ENCODE peak calls at places on chromosomes 12 and 14, in four cellular contexts. One of them, this sample, is unnamed.
A peak's percentile ranks its signal among the peaks of the same experiment; 100 is the strongest.

GRCh38 chr12:48075833-48076232 is 30.0 kb downstream of the SENP1 start:
- DNase-seq in H9: no peak
- DNase-seq in tibial artery: no peak
- DNase-seq in lower lobe of right lung: no peak
- DNase-seq in this sample: no peak

GRCh38 chr12:116319851-116320621 is 42.5 kb upstream of the MED13L start:
- DNase-seq in tibial artery: peak; percentile 88
- DNase-seq in lower lobe of right lung: no peak
- DNase-seq in H9: no peak
- DNase-seq in this sample: peak; percentile 81

GRCh38 chr14:76272349-76272748 is 103.6 kb upstream of the ESRRB start:
- DNase-seq in tibial artery: no peak
- DNase-seq in H9: no peak
- DNase-seq in lower lobe of right lung: no peak
- DNase-seq in this sample: no peak

GRCh38 chr14:68089146-68089715 is 269.7 kb downstream of the RAD51B start:
- DNase-seq in tibial artery: no peak
- DNase-seq in lower lobe of right lung: no peak
- DNase-seq in H9: no peak
- DNase-seq in this sample: no peak

GRCh38 chr14:104579507-104579906 is at the start of gene C14orf180:
- DNase-seq in H9: no peak
- DNase-seq in tibial artery: peak; percentile 73
- DNase-seq in lower lobe of right lung: no peak
- DNase-seq in this sample: no peak

GRCh38 chr14:105884808-105885281 is 358.5 kb downstream of the TMEM121 start:
- DNase-seq in H9: no peak
- DNase-seq in tibial artery: peak; percentile 38
- DNase-seq in lower lobe of right lung: peak; percentile 11
- DNase-seq in this sample: peak; percentile 1

GRCh38 chr12:6089041-6089823 is 35.2 kb downstream of the VWF start:
- DNase-seq in tibial artery: peak; percentile 23
- DNase-seq in lower lobe of right lung: no peak
- DNase-seq in H9: peak; percentile 71
- DNase-seq in this sample: no peak

GRCh38 chr14:95360828-95361227 is 41.1 kb upstream of the CLMN start:
- DNase-seq in lower lobe of right lung: no peak
- DNase-seq in tibial artery: no peak
- DNase-seq in H9: peak; percentile 55
- DNase-seq in this sample: no peak

GRCh38 chr14:76918751-76919421 is 92.7 kb downstream of the LRRC74A start:
- DNase-seq in H9: peak; percentile 78
- DNase-seq in lower lobe of right lung: peak; percentile 94
- DNase-seq in tibial artery: peak; percentile 100
- DNase-seq in this sample: peak; percentile 98

GRCh38 chr12:104610513-104611235 is 153.9 kb downstream of the CHST11 start:
- DNase-seq in H9: no peak
- DNase-seq in lower lobe of right lung: no peak
- DNase-seq in tibial artery: no peak
- DNase-seq in this sample: no peak

GRCh38 chr12:51531982-51532497 is 59.0 kb upstream of the SCN8A start:
- DNase-seq in tibial artery: peak; percentile 80
- DNase-seq in lower lobe of right lung: peak; percentile 72
- DNase-seq in H9: peak; percentile 95
- DNase-seq in this sample: peak; percentile 44

GRCh38 chr12:6336079-6336858 is 5.6 kb downstream of the TNFRSF1A start:
- DNase-seq in H9: peak; percentile 99
- DNase-seq in tibial artery: peak; percentile 97
- DNase-seq in lower lobe of right lung: peak; percentile 96
- DNase-seq in this sample: peak; percentile 96

GRCh38 chr14:74608959-74609611 is 3.0 kb downstream of the LTBP2 start:
- DNase-seq in tibial artery: peak; percentile 92
- DNase-seq in H9: peak; percentile 83
- DNase-seq in lower lobe of right lung: peak; percentile 83
- DNase-seq in this sample: peak; percentile 86

DNA sequence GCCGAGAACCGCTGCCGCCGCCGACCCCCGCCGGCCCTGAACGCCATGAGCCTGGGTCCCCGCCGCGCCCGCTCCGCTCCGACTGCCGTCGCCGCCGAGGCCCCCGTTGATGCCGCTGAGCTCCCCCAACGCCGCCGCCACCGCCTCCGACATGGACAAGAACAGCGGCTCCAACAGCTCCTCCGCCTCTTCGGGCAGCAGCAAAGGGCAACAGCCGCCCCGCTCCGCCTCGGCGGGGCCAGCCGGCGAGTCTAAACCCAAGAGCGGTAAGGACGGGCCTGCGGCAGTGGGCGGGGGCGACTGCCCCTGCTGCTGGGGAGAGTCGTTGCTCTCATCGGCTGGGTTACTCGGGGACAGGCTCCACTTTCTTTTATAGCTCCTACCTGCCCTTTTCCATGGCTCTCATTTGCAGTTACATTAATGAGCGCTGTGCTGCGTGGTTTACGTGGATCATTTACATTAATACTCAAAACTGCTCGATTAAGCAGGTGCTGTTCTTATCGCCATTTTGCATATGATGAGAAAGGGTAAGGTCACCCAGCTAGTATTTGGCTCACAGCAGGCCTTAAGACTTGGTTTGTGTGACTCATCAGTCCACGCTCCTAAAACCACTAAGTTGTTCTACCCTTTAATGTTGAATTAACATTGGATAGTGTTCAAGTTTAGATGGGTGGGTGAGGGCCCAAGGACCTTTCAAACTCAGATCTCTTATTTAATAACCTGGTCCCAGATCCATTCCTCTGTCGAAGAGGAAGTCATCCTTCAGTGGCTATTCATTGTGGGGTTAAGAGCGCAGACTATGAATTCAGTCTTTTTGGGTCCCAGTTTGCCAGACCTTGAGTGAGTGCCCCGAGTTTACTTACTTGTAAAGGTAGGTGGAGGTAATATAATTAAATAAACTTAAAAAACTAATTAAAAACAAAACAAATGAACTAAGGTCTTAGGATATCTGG is 823 bp downstream of the RNF10 start:
- DNase-seq in H9: peak; percentile 58
- DNase-seq in lower lobe of right lung: peak; percentile 60
- DNase-seq in tibial artery: peak; percentile 73
- DNase-seq in this sample: peak; percentile 23
- TF ChIP-seq CTCF in H9: peak; percentile 20
- TF ChIP-seq CTCF in lower lobe of right lung: no peak
- TF ChIP-seq CTCF in tibial artery: no peak
- TF ChIP-seq CTCF in this sample: no peak

DNA sequence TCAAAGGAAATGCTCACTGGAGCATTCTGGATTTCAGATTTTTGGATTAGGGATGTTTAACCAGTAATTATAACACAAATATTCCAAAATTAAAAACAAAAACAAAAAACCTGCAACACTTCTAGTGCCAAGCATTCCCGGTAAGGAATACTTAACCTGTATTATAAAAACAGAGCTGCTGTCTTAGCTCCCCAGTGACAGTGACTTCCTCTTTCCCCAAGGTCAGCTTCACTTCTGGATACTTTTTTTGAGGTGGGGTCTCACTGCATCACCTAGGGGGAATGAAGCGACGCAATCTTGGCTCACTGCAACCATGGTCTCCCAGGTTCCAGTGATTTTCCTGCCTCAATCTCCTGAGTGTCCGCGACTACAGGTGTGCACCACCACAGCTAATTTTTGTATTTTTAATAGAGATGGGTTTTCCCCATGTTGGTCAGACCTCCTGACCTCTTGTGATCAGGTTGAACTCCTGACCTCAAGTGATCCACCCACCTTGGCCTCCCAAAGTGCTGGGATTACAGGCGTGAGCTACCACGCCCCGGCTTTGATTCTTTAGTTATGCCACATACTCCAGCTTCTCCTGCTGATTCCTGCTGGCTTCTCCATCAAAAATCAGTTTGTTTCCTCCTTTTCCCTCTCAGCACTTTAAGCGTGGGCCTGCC is 15.9 kb downstream of the PPP1CC start:
- DNase-seq in H9: no peak
- DNase-seq in lower lobe of right lung: no peak
- DNase-seq in tibial artery: no peak
- DNase-seq in this sample: no peak
- H3K27ac ChIP-seq in H9: no peak overlapping the region
- H3K27ac ChIP-seq in lower lobe of right lung: no peak overlapping the region
- H3K27ac ChIP-seq in tibial artery: no peak overlapping the region
- H3K27ac ChIP-seq in this sample: no peak overlapping the region

DNA sequence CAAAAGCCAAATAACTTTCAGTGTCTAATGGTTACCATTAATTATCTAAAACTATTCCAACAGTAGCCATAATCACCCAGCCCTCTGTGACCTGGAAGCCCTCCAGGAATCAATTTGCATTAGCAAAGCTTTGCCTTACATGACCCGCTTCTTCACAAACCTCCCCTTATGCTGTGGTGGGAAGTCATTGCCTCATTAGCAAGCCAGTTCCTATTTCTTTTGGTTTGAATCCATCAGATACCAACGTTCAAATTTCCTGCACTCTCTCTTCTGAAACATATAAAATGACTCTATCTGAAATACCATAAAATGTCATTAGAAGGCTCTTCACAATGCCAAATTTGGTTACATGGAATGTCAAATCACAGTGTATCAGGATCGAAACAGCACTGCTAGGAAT is 268.3 kb upstream of the PRKD1 start:
- DNase-seq in tibial artery: no peak
- DNase-seq in H9: no peak
- DNase-seq in lower lobe of right lung: no peak
- DNase-seq in this sample: no peak
- H3K9me3 ChIP-seq in tibial artery: no peaks in the 10 kb centered on the region
- H3K9me3 ChIP-seq in H9: no peaks in the 10 kb centered on the region
- H3K9me3 ChIP-seq in lower lobe of right lung: no peaks in the 10 kb centered on the region
- H3K9me3 ChIP-seq in this sample: no peaks in the 10 kb centered on the region

GRCh38 chr12:66861157-66861750 is 182.4 kb upstream of the GRIP1 start:
- DNase-seq in lower lobe of right lung: peak; percentile 53
- DNase-seq in tibial artery: peak; percentile 62
- DNase-seq in H9: peak; percentile 47
- DNase-seq in this sample: peak; percentile 16
- TF ChIP-seq CTCF in lower lobe of right lung: peak; percentile 89
- TF ChIP-seq CTCF in tibial artery: peak; percentile 79
- TF ChIP-seq CTCF in H9: peak; percentile 92
- TF ChIP-seq CTCF in this sample: peak; percentile 72

GRCh38 chr12:11555195-11555594 is 94.3 kb upstream of the ETV6 start:
- DNase-seq in tibial artery: no peak
- DNase-seq in lower lobe of right lung: no peak
- DNase-seq in H9: no peak
- DNase-seq in this sample: no peak

GRCh38 chr12:11561416-11561815 is 88.1 kb upstream of the ETV6 start:
- DNase-seq in H9: no peak
- DNase-seq in lower lobe of right lung: no peak
- DNase-seq in tibial artery: no peak
- DNase-seq in this sample: no peak

GRCh38 chr12:11559941-11560340 is 89.5 kb upstream of the ETV6 start:
- DNase-seq in tibial artery: no peak
- DNase-seq in H9: no peak
- DNase-seq in lower lobe of right lung: no peak
- DNase-seq in this sample: no peak

GRCh38 chr12:11553871-11554533 is 95.5 kb upstream of the ETV6 start:
- DNase-seq in tibial artery: no peak
- DNase-seq in lower lobe of right lung: no peak
- DNase-seq in H9: peak; percentile 71
- DNase-seq in this sample: no peak

GRCh38 chr12:11555743-11556625 is 93.5 kb upstream of the ETV6 start:
- DNase-seq in lower lobe of right lung: no peak
- DNase-seq in H9: no peak
- DNase-seq in tibial artery: no peak
- DNase-seq in this sample: no peak
- H3K27ac ChIP-seq in lower lobe of right lung: no peak overlapping the region
- H3K27ac ChIP-seq in H9: no peak overlapping the region
- H3K27ac ChIP-seq in tibial artery: peak overlapping the region; percentile 86
- H3K27ac ChIP-seq in this sample: peak overlapping the region; percentile 8

GRCh38 chr14:98168196-98168985 is 1103.6 kb downstream of the BCL11B start:
- DNase-seq in lower lobe of right lung: no peak
- DNase-seq in tibial artery: no peak
- DNase-seq in H9: no peak
- DNase-seq in this sample: no peak
- H3K9me3 ChIP-seq in lower lobe of right lung: no peaks in the 10 kb centered on the region
- H3K9me3 ChIP-seq in tibial artery: no peaks in the 10 kb centered on the region
- H3K9me3 ChIP-seq in H9: no peaks in the 10 kb centered on the region
- H3K9me3 ChIP-seq in this sample: no peaks in the 10 kb centered on the region

GRCh38 chr12:119807380-119807779 is 69.7 kb downstream of the CIT start:
- DNase-seq in lower lobe of right lung: no peak
- DNase-seq in tibial artery: no peak
- DNase-seq in H9: no peak
- DNase-seq in this sample: no peak

GRCh38 chr12:119804011-119804641 is 73.0 kb downstream of the CIT start:
- DNase-seq in tibial artery: no peak
- DNase-seq in lower lobe of right lung: peak; percentile 55
- DNase-seq in H9: peak; percentile 93
- DNase-seq in this sample: no peak

GRCh38 chr12:119797090-119797489 is 80.0 kb downstream of the CIT start:
- DNase-seq in tibial artery: no peak
- DNase-seq in H9: no peak
- DNase-seq in lower lobe of right lung: no peak
- DNase-seq in this sample: no peak

GRCh38 chr12:119803391-119803791 is 73.7 kb downstream of the CIT start:
- DNase-seq in H9: peak; percentile 80
- DNase-seq in lower lobe of right lung: no peak
- DNase-seq in tibial artery: no peak
- DNase-seq in this sample: no peak

DNA sequence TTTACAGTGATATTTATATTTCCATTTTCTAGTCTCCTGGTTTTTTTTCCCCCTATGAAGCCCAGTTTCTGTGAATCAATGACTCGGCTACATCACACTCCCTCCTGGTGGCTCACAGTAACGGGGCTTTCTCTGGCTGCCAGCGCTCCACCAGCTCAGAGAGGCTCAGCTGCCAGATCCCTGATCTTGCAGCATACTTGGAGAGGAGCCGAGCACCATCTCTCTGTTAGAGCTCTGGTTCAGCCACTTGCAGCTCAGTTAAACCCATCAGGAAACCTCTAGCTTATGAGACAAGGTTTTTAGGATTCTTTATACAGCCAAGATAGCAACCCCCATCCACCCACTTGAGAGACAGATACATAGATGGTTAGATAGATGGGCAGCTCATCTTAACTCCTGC is 74.6 kb downstream of the CIT start:
- DNase-seq in H9: no peak
- DNase-seq in lower lobe of right lung: no peak
- DNase-seq in tibial artery: peak; percentile 70
- DNase-seq in this sample: no peak
- TF ChIP-seq CTCF in H9: no peak
- TF ChIP-seq CTCF in lower lobe of right lung: no peak
- TF ChIP-seq CTCF in tibial artery: no peak
- TF ChIP-seq CTCF in this sample: no peak

GRCh38 chr14:89283327-89284060 is 133.5 kb downstream of the FOXN3 start:
- DNase-seq in lower lobe of right lung: no peak
- DNase-seq in tibial artery: peak; percentile 1
- DNase-seq in H9: no peak
- DNase-seq in this sample: no peak
- H3K27ac ChIP-seq in lower lobe of right lung: no peak overlapping the region
- H3K27ac ChIP-seq in tibial artery: peak overlapping the region; percentile 67
- H3K27ac ChIP-seq in H9: no peak overlapping the region
- H3K27ac ChIP-seq in this sample: no peak overlapping the region

This sample was measured in uterus.